ENCODE peak calls at places on chromosomes 7 and 10, in ten cellular contexts. H is A549; X is neural crest cell; I is COLO829; D is NCI-H187; Y is stimulated activated CD8-positive, alpha-beta memory T cell treated with anti-CD3 and anti-CD28 coated beads, Interleukin-15, amount 100 ng/mL, for 24 hours; V is activated CD8-positive, alpha-beta memory T cell treated with anti-CD3 and anti-CD28 coated beads, Interleukin-2, amount 50 U/mL, for 4 hours; R is CD8-positive, alpha-beta T cell; S is head of caudate nucleus; F is HEK293T. G is an unnamed sample.

GRCh38 chr7:75611557-75612178 is 119.5 kb downstream of the SPDYE5 start:
- DNase-seq in R (no peak), S (peak), X (peak), V (no peak), D (no peak), I (peak), Y (no peak), F (no peak), H (no peak), G (peak)

GRCh38 chr10:113866551-113867394 is 12.3 kb downstream of the NHLRC2 start:
- DNase-seq in V (no peak), X (no peak), H (no peak), S (peak), F (no peak), I (no peak), R (no peak), D (no peak), Y (no peak), G (no peak)

GRCh38 chr10:103791858-103792257 is 63.5 kb downstream of the SH3PXD2A start:
- DNase-seq in R (no peak), H (no peak), S (no peak), X (no peak), F (no peak), V (no peak), I (no peak), Y (no peak), D (no peak), G (no peak)

GRCh38 chr7:77940647-77941046 is 142.1 kb downstream of the PHTF2 start:
- DNase-seq in S (no peak), D (no peak), X (peak), I (peak), R (no peak), V (no peak), F (peak), H (peak), Y (no peak), G (peak)

GRCh38 chr10:92740762-92741161 is 51.0 kb downstream of the HHEX start:
- DNase-seq in S (no peak), Y (no peak), X (no peak), V (no peak), H (no peak), I (no peak), D (no peak), F (no peak), R (no peak), G (no peak)

GRCh38 chr7:158249692-158250091 is 337.9 kb downstream of the PTPRN2 start:
- DNase-seq in Y (no peak), V (no peak), R (no peak), S (no peak), X (no peak), F (no peak), H (no peak), D (no peak), I (no peak), G (no peak)

GRCh38 chr7:100191775-100192174 is 14.1 kb downstream of the STAG3 start:
- DNase-seq in H (no peak), S (no peak), R (no peak), Y (no peak), I (no peak), D (no peak), F (no peak), X (no peak), V (no peak), G (no peak)

GRCh38 chr7:18574676-18575075 is 79.1 kb downstream of the HDAC9 start:
- DNase-seq in X (no peak), I (no peak), F (no peak), V (no peak), R (no peak), S (no peak), Y (no peak), H (no peak), D (no peak), G (no peak)

GRCh38 chr7:134902058-134902457 is 84.2 kb upstream of the AGBL3 start:
- DNase-seq in R (no peak), X (no peak), V (no peak), D (no peak), H (no peak), F (no peak), I (no peak), S (no peak), Y (no peak), G (no peak)

GRCh38 chr10:110782616-110783015 is 89.1 kb upstream of the PDCD4 start:
- DNase-seq in S (no peak), D (no peak), X (no peak), F (no peak), Y (no peak), I (no peak), H (no peak), V (no peak), R (no peak), G (no peak)

GRCh38 chr7:42726066-42726785 is 185.6 kb downstream of the C7orf25 start:
- DNase-seq in S (no peak), I (no peak), F (no peak), X (no peak), R (no peak), V (no peak), D (no peak), Y (no peak), H (no peak), G (no peak)

GRCh38 chr10:3271385-3272115 is 99.0 kb upstream of the PITRM1 start:
- DNase-seq in D (no peak), R (no peak), V (no peak), F (no peak), Y (no peak), S (no peak), I (no peak), X (no peak), H (no peak), G (no peak)

GRCh38 chr10:50992972-50993766 is 81.1 kb upstream of the PRKG1 start:
- DNase-seq in H (no peak), D (no peak), Y (no peak), V (no peak), S (no peak), R (no peak), F (no peak), X (no peak), I (no peak), G (no peak)

GRCh38 chr7:111531993-111532392 is 30.3 kb downstream of the IMMP2L start:
- DNase-seq in Y (no peak), H (no peak), V (no peak), S (no peak), X (no peak), F (no peak), I (no peak), D (no peak), R (no peak), G (no peak)

GRCh38 chr10:119668461-119668860 is 17.3 kb downstream of the BAG3 start:
- DNase-seq in S (no peak), X (no peak), I (no peak), D (no peak), R (no peak), H (no peak), F (no peak), V (no peak), Y (no peak), G (no peak)

GRCh38 chr7:143129477-143129876 is 2.4 kb upstream of the PIP start:
- DNase-seq in R (no peak), X (no peak), D (no peak), V (no peak), H (no peak), S (no peak), I (no peak), F (no peak), Y (no peak), G (no peak)

GRCh38 chr7:12731775-12732174 is 44.3 kb downstream of the ARL4A start:
- DNase-seq in I (no peak), Y (no peak), H (no peak), R (no peak), F (no peak), S (no peak), V (no peak), X (no peak), D (no peak), G (no peak)

GRCh38 chr10:98415710-98416077 is 712 bp upstream of the PYROXD2 start:
- DNase-seq in H (no peak), R (no peak), X (no peak), I (peak), S (no peak), Y (no peak), D (no peak), V (no peak), F (no peak), G (no peak)

GRCh38 chr10:93403741-93404354 is 78.3 kb downstream of the MYOF start:
- DNase-seq in F (no peak), R (no peak), V (no peak), Y (no peak), H (no peak), X (no peak), I (no peak), S (no peak), D (no peak), G (no peak)

GRCh38 chr10:71277914-71278665 is 41.0 kb upstream of the SLC29A3 start:
- DNase-seq in V (no peak), D (no peak), Y (no peak), X (no peak), S (no peak), I (no peak), H (no peak), F (no peak), R (no peak), G (no peak)

GRCh38 chr10:110083884-110084283 is 76.1 kb downstream of the ADD3 start:
- DNase-seq in R (no peak), H (no peak), X (no peak), V (no peak), I (peak), F (no peak), D (peak), Y (no peak), S (no peak), G (no peak)

GRCh38 chr10:30041394-30042105 is 17.8 kb downstream of the JCAD start:
- DNase-seq in D (no peak), F (no peak), X (no peak), V (no peak), R (no peak), Y (no peak), H (no peak), S (no peak), I (no peak), G (no peak)

GRCh38 chr7:43758029-43758860 is at the start of gene BLVRA:
- DNase-seq in D (no peak), I (peak), H (peak), R (peak), F (peak), X (peak), S (peak), V (peak), Y (peak), G (peak)

GRCh38 chr7:79736418-79736817 is 283.0 kb upstream of the MAGI2 start:
- DNase-seq in D (no peak), Y (no peak), H (no peak), R (no peak), S (no peak), V (no peak), I (no peak), X (no peak), F (no peak), G (no peak)

GRCh38 chr7:134710854-134711624 is 64.4 kb downstream of the BPGM start:
- DNase-seq in H (no peak), F (no peak), Y (no peak), R (peak), I (no peak), D (no peak), V (peak), X (no peak), S (no peak), G (no peak)

GRCh38 chr10:62043493-62043938 is 142.0 kb downstream of the ARID5B start:
- DNase-seq in X (no peak), F (no peak), I (peak), D (no peak), V (no peak), H (no peak), R (no peak), Y (no peak), S (no peak), G (no peak)